ENCODE peak calls at places on chromosomes 3 and 15, in five cellular contexts. G is fibroblast of pulmonary artery, Q is transverse colon, F is NB4, P is A549. Y is an unnamed sample.

GRCh38 chr3:141353652-141354495 is 14.4 kb upstream of the ZBTB38 start:
- DNase-seq in F (no peak), P (no peak), Q (no peak), G (peak), Y (peak)

GRCh38 chr15:92864127-92864814 is 35.9 kb upstream of the CHD2 start:
- DNase-seq in F (no peak), Q (no peak), P (no peak), G (no peak), Y (no peak)

GRCh38 chr3:25576146-25576545 is 88.6 kb downstream of the TOP2B start:
- DNase-seq in G (no peak), F (no peak), P (no peak), Q (no peak), Y (no peak)

GRCh38 chr3:157204431-157204830 is 44.5 kb upstream of the CCNL1 start:
- DNase-seq in Q (no peak), G (peak), P (peak), F (peak), Y (peak)

GRCh38 chr3:69806735-69807438 is 67.6 kb downstream of the MITF start:
- DNase-seq in P (no peak), Q (no peak), F (no peak), G (no peak), Y (peak)

GRCh38 chr3:156551746-156552145 is 3.2 kb downstream of the SSR3 start:
- DNase-seq in Q (no peak), P (no peak), F (no peak), G (peak), Y (peak)

GRCh38 chr3:148848410-148848809 is 16.7 kb upstream of the CPA3 start:
- DNase-seq in Q (no peak), P (no peak), F (no peak), G (no peak), Y (no peak)

GRCh38 chr15:58562135-58562534 is 130.3 kb downstream of the LIPC start:
- DNase-seq in Q (no peak), F (no peak), G (no peak), P (no peak), Y (no peak)

GRCh38 chr3:181103605-181104004 is 114.1 kb upstream of the DNAJC19 start:
- DNase-seq in F (peak), G (peak), Q (no peak), P (peak), Y (no peak)

GRCh38 chr3:122358633-122359032 is 24.4 kb downstream of the MIX23 start:
- DNase-seq in G (no peak), F (no peak), P (no peak), Q (no peak), Y (no peak)

GRCh38 chr15:37015025-37015424 is 85.3 kb downstream of the MEIS2 start:
- DNase-seq in F (no peak), G (peak), P (no peak), Q (no peak), Y (peak)

GRCh38 chr3:139339219-139339906 is 4.5 kb upstream of the MRPS22 start:
- DNase-seq in Q (no peak), F (peak), G (no peak), P (no peak), Y (peak)

GRCh38 chr15:96276438-96277210 is 53.9 kb upstream of the NR2F2 start:
- DNase-seq in F (no peak), G (peak), Q (no peak), P (no peak), Y (peak)

GRCh38 chr3:10772230-10773161 is 43.5 kb upstream of the SLC6A11 start:
- DNase-seq in P (peak), Q (no peak), G (peak), F (peak), Y (peak)

GRCh38 chr3:62601238-62601856 is 228.0 kb upstream of the FEZF2 start:
- DNase-seq in Q (no peak), F (no peak), P (no peak), G (peak), Y (peak)

GRCh38 chr3:28018925-28019718 is 222.3 kb upstream of the CMC1 start:
- DNase-seq in F (no peak), G (no peak), Q (no peak), P (peak), Y (no peak)
- TF ChIP-seq CTCF in F (no peak), G (no peak), Q (no peak), P (no peak), Y (no peak)

DNA sequence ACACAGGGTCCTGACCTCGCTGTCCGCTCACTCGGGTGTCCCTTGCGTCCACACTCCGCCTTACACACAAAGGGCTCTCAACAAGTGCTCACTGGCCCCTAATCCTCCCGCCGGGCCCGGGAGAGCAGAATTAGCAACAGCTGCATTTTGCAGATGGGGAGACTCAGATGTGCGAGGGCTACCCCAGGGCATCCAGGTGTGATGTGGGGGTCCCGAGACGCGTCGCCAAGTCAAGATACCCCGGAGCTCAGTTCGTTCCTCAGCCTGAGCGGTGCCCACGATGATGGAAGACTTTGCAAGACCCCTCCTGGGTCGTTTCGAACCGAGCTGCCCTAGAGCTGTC is 14.9 kb upstream of the WNT7A start:
- DNase-seq in F (no peak), G (no peak), P (no peak), Q (no peak), Y (no peak)
- H3K4me3 ChIP-seq in F (no peak), G (peak), P (peak), Q (no peak), Y (peak)

DNA sequence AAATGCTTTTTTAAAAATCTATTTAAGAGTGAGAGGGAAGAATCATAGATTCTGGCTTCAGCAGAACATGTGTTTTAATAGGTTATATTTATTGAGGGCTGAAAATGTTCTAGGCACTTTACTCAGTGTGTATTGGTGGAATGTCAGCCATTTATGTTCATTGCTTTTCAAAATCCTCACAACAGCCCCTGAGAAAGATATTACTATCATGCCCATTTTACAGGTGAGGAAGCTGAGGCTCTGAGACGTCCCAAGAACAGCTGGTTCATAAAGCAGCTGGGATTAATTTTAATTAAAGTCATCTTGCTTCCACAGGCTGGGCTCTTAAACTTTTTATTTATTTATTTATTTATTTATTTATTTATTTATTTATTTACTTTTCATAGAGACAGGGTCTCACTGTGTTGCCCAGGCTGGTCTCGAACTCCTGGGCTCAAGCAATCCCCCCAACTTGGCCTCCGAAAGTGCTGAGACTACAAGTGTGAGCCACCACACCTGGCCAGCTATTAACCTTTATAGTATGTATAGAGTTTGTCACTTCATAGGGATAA is 364.6 kb downstream of the SHQ1 start:
- DNase-seq in G (no peak), Q (no peak), F (no peak), P (no peak), Y (no peak)
- TF ChIP-seq CTCF in G (no peak), Q (no peak), F (no peak), P (no peak), Y (no peak)

GRCh38 chr3:66021731-66022131 is 17.0 kb downstream of the MAGI1 start:
- DNase-seq in G (no peak), P (peak), F (no peak), Q (no peak), Y (peak)
- H3K4me3 ChIP-seq in G (no peak), P (peak), F (no peak), Q (no peak), Y (no peak)

DNA sequence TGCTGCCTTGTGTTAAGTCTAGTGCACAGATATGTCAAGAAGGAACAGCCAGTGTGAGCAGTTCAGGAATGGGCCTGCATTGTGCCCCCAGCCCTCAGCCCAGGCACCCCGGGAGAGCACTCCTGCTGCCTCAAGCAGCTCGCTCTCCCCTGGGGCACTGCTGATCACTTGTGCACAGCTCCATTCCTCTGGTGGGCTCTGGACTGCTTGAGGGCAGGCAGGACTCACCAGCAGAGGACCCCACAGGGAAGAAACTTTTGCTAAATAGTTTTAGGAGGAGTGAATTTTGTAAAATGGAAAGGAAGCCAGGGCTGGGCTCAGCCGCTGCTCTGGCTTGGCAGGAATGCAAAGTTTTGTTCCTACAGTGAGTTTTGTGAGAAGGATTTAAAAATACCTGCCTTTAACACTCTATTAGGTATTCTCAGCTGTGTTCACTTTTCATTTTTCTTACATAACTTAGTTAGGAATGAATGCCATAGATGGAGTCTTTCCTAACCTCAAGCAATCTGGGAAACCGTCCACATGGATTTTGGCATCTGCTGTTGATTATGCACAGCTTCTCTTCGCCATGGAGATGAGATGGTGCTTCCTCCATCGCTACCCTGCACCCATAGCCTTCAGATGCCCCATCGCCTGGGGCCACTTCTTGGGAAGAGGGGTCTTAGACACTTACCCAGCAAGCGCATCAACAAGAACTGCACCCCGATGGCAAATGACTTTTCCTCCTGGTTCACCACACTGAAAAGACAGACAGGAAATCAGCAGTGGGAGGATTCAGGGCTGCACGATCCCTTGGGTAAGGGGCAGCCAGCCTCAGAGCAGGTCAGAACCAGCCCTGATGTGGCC is 42.3 kb upstream of the RAB6B start:
- DNase-seq in Q (no peak), G (peak), F (no peak), P (no peak), Y (peak)
- TF ChIP-seq CTCF in Q (no peak), G (no peak), F (no peak), P (no peak), Y (no peak)

GRCh38 chr15:67135494-67135893 is 70.1 kb downstream of the SMAD3 start:
- DNase-seq in F (no peak), Q (no peak), G (peak), P (peak), Y (peak)

GRCh38 chr15:67134577-67135492 is 69.4 kb downstream of the SMAD3 start:
- DNase-seq in P (no peak), G (no peak), F (no peak), Q (no peak), Y (no peak)

GRCh38 chr15:67132276-67132675 is 66.9 kb downstream of the SMAD3 start:
- DNase-seq in G (no peak), P (no peak), F (no peak), Q (no peak), Y (no peak)

GRCh38 chr15:67133026-67133425 is 67.6 kb downstream of the SMAD3 start:
- DNase-seq in P (no peak), Q (no peak), F (no peak), G (no peak), Y (no peak)

GRCh38 chr15:67133738-67134576 is 68.6 kb downstream of the SMAD3 start:
- DNase-seq in G (peak), P (peak), Q (peak), F (no peak), Y (peak)
- H3K4me3 ChIP-seq in G (no peak), P (peak), Q (no peak), F (no peak), Y (no peak)

DNA sequence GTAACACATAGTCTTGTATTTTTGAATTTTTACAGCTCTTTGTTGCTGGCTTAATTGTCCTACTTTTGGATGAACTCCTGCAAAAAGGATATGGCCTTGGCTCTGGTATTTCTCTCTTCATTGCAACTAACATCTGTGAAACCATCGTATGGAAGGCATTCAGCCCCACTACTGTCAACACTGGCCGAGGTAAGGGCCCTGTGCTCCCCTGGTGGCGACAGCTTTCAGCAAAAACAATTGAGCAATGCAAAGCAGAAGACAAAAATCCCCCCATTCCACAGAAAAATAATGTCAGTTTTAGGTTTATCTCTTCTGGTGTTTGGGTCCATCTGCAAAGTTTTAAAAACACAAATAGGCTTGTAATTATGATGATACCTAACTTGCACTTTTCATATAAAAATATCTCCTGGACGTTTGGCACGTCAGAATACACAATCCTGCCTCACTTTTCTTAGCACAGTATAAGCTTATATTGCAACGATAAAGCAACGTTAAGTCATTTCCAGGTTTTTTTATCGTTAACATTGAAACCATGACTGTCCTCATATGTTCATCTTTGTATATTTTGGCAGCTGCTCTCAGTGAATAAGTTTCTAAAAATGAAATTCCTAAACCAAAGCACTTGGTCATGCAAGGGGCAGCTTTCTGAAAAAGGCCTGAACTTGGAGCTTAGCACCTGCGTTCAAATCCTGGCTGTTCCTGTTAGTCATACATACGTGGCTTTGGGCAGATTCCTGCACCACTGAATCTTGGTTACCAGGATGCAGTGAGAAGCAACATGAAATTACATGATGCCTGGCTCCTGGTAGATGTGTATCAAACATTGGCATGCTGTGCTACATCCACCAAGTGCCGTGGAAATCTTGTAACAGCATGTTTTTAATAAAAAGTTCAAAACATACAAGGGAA is 8.5 kb downstream of the SEC61A1 start:
- DNase-seq in Q (no peak), F (no peak), P (no peak), G (peak), Y (peak)
- TF ChIP-seq CTCF in Q (no peak), F (no peak), P (no peak), G (peak), Y (peak)

Y was measured in fibroblast of the aortic adventitia.